ENCODE peak calls at places on chromosome 11, in six cellular contexts. R is K562, L is GM12878, M is HepG2, E is A549, N is upper lobe of left lung. Z is an unnamed sample.
A peak's percentile ranks its signal among the peaks of the same experiment; 100 is the strongest.

GRCh38 chr11:84514436-84514835 is 1112.7 kb downstream of the DLG2 start:
- ATAC-seq in E (no peak), M (no peak), N (no peak), R (no peak), L (no peak), Z (no peak)

GRCh38 chr11:103525069-103525468 is 415.8 kb downstream of the DYNC2H1 start:
- ATAC-seq in L (no peak), M (no peak), N (no peak), R (no peak), E (no peak), Z (no peak)

GRCh38 chr11:85526564-85526963 is 100.6 kb downstream of the DLG2 start:
- ATAC-seq in R (no peak), M (no peak), N (no peak), E (no peak), L (no peak), Z (no peak)

GRCh38 chr11:110148775-110149744 is 55.9 kb downstream of the ZC3H12C start:
- ATAC-seq in M (no peak), N (peak; percentile 44), L (peak; percentile 67), R (peak; percentile 76), E (peak; percentile 90), Z (no peak)

GRCh38 chr11:118636569-118637290 is 29.3 kb downstream of the PHLDB1 start:
- ATAC-seq in N (no peak), L (no peak), E (no peak), R (no peak), M (no peak), Z (no peak)

GRCh38 chr11:127274328-127274676 is 273.7 kb upstream of the KIRREL3 start:
- ATAC-seq in L (no peak), R (no peak), M (no peak), N (no peak), E (no peak), Z (no peak)

GRCh38 chr11:3154001-3154599 is 11.0 kb downstream of the OSBPL5 start:
- ATAC-seq in E (no peak), R (peak; percentile 68), L (no peak), M (peak; percentile 42), N (no peak), Z (no peak)

GRCh38 chr11:134384406-134384805 is 27.6 kb downstream of the B3GAT1 start:
- ATAC-seq in R (no peak), N (no peak), M (no peak), E (no peak), L (no peak), Z (no peak)

GRCh38 chr11:114562166-114562916 is 2.7 kb upstream of the NXPE1 start:
- ATAC-seq in E (no peak), N (no peak), R (no peak), L (no peak), M (no peak), Z (no peak)

GRCh38 chr11:106998644-106999043 is 19.6 kb downstream of the GUCY1A2 start:
- ATAC-seq in M (no peak), E (no peak), N (no peak), R (no peak), L (no peak), Z (no peak)

GRCh38 chr11:106840146-106840545 is 178.1 kb downstream of the GUCY1A2 start:
- ATAC-seq in E (no peak), N (no peak), L (no peak), M (no peak), R (no peak), Z (no peak)

GRCh38 chr11:12117200-12117995 is 7.0 kb downstream of the MICAL2 start:
- ATAC-seq in N (no peak), M (no peak), R (peak; percentile 4), L (no peak), E (no peak), Z (peak; percentile 30)

GRCh38 chr11:59658036-59658435 is 10.8 kb downstream of the PATL1 start:
- ATAC-seq in R (no peak), L (no peak), M (no peak), N (no peak), E (no peak), Z (no peak)

GRCh38 chr11:19992162-19992561 is 168.1 kb downstream of the DBX1 start:
- ATAC-seq in M (no peak), E (no peak), N (no peak), R (no peak), L (no peak), Z (no peak)

GRCh38 chr11:8098361-8098760 is 17.4 kb downstream of the TUB start:
- ATAC-seq in M (no peak), R (no peak), E (peak; percentile 44), L (no peak), N (no peak), Z (no peak)

GRCh38 chr11:16170448-16170847 is 185.9 kb downstream of the SOX6 start:
- ATAC-seq in R (no peak), E (no peak), M (no peak), N (no peak), L (no peak), Z (no peak)

GRCh38 chr11:72631806-72632731 is 42.2 kb downstream of the PDE2A start:
- ATAC-seq in L (no peak), R (peak; percentile 88), E (no peak), N (no peak), M (no peak), Z (peak; percentile 50)

GRCh38 chr11:62402226-62402625 is 16.6 kb upstream of the SCGB1A1 start:
- ATAC-seq in E (no peak), N (peak; percentile 63), L (no peak), M (no peak), R (no peak), Z (peak; percentile 57)

GRCh38 chr11:8192896-8193209 is 24.0 kb upstream of the RIC3 start:
- ATAC-seq in N (peak; percentile 21), L (peak; percentile 75), E (peak; percentile 80), M (peak; percentile 74), R (peak; percentile 78), Z (peak; percentile 24)

GRCh38 chr11:16603890-16604783 is 134.3 kb upstream of the C11orf58 start:
- ATAC-seq in R (peak; percentile 65), M (peak; percentile 62), N (peak; percentile 62), E (peak; percentile 16), L (no peak), Z (peak; percentile 54)

GRCh38 chr11:94563848-94564442 is 3.2 kb upstream of the PIWIL4 start:
- ATAC-seq in N (no peak), M (no peak), R (peak; percentile 27), E (no peak), L (no peak), Z (no peak)

GRCh38 chr11:29628584-29628983 is 388.2 kb downstream of the KCNA4 start:
- ATAC-seq in L (no peak), E (no peak), R (no peak), N (no peak), M (no peak), Z (no peak)

GRCh38 chr11:26553182-26553581 is 18.9 kb downstream of the MUC15 start:
- ATAC-seq in M (no peak), N (no peak), R (no peak), E (no peak), L (no peak), Z (no peak)

GRCh38 chr11:71370895-71371673 is 77.1 kb downstream of the DHCR7 start:
- ATAC-seq in L (no peak), E (no peak), M (no peak), N (no peak), R (peak; percentile 43), Z (no peak)

GRCh38 chr11:117532568-117532967 is 204.9 kb downstream of the CEP164 start:
- ATAC-seq in L (no peak), E (no peak), R (no peak), M (no peak), N (no peak), Z (no peak)

GRCh38 chr11:116716617-116717016 is 56.2 kb downstream of the BUD13 start:
- ATAC-seq in R (no peak), N (no peak), E (no peak), L (no peak), M (no peak), Z (no peak)

GRCh38 chr11:124917115-124917637 is 1.9 kb upstream of the HEPN1 start:
- ATAC-seq in L (no peak), N (no peak), R (no peak), M (peak; percentile 66), E (no peak), Z (no peak)

GRCh38 chr11:73570415-73571114 is 27.3 kb downstream of the FAM168A start:
- ATAC-seq in E (peak; percentile 66), M (no peak), N (no peak), L (no peak), R (no peak), Z (no peak)

GRCh38 chr11:86632499-86633269 is 39.7 kb downstream of the ME3 start:
- ATAC-seq in E (peak; percentile 98), L (peak; percentile 85), R (peak; percentile 81), N (peak; percentile 55), M (peak; percentile 92), Z (peak; percentile 31)
- TF ChIP-seq EP300 in E (no peak), L (no peak), R (no peak), N (no peak), M (no peak), Z (no peak)

GRCh38 chr11:68025047-68025446 is 5.4 kb upstream of the NDUFS8 start:
- ATAC-seq in N (no peak), E (no peak), R (peak; percentile 25), L (peak; percentile 80), M (peak; percentile 20), Z (no peak)
- TF ChIP-seq CTCF in N (no peak), E (no peak), R (peak; percentile 32), L (no peak), M (peak; percentile 33), Z (no peak)

GRCh38 chr11:130448416-130449068 is at the start of gene ADAMTS15:
- ATAC-seq in L (no peak), N (peak; percentile 87), E (peak; percentile 98), R (no peak), M (peak; percentile 90), Z (peak; percentile 82)
- H3K27ac ChIP-seq in L (no peak within 1 kb of the TSS), N (peak within 1 kb of the TSS; percentile 80), E (peak within 1 kb of the TSS; percentile 83), R (no peak within 1 kb of the TSS), M (no peak within 1 kb of the TSS), Z (peak within 1 kb of the TSS; percentile 83)

GRCh38 chr11:65711785-65712632 is at the start of gene KAT5:
- ATAC-seq in N (peak; percentile 95), E (peak; percentile 88), L (peak; percentile 89), M (peak; percentile 85), R (peak; percentile 93), Z (peak; percentile 91)
- TF ChIP-seq EP300 in N (no peak), E (no peak), L (peak; percentile 16), M (peak; percentile 60), R (peak; percentile 34), Z (no peak)

DNA sequence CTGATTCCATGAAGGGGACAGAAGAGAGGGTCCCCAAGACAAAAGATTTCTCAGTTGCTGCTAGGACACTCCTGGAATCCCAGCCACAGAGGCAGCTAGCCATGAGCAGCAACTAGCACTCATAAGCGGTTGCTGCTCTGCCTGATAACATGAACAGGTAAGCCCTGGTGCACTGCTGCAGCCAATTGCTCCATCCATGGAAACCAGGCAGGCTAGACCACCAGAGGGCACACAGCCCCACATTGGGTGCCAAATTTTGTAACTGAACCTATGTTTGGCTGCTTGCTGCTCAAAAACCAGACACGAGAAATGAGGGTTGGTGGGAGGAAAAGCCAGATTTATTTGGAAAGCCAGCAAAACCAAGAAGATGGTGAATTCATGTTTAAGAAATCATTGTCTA is 21.9 kb upstream of the QSER1 start:
- ATAC-seq in L (peak; percentile 67), M (peak; percentile 96), N (no peak), R (peak; percentile 85), E (peak; percentile 90), Z (no peak)
- TF ChIP-seq CTCF in L (peak; percentile 40), M (peak; percentile 67), N (no peak), R (peak; percentile 49), E (peak; percentile 30), Z (no peak)